ENCODE peak calls at places on chromosomes 4 and X, in four cellular contexts. A, D, R and P are unnamed samples.

GRCh38 chrX:1448793-1449580 is 3.7 kb downstream of the ASMTL start:
- DNase-seq in R (no peak), D (no peak), A (peak; percentile 20), P (no peak)

GRCh38 chr4:170853422-170854021 is 763.8 kb upstream of the AADAT start:
- DNase-seq in A (peak; percentile 71), R (peak; percentile 27), D (peak; percentile 74), P (no peak)

GRCh38 chr4:29853843-29854242 is 866.3 kb upstream of the PCDH7 start:
- DNase-seq in R (no peak), D (peak; percentile 44), A (peak; percentile 28), P (no peak)

GRCh38 chr4:52173470-52174055 is 122.5 kb downstream of the SPATA18 start:
- DNase-seq in A (no peak), R (no peak), D (no peak), P (no peak)

GRCh38 chr4:105933083-105933482 is 37.8 kb downstream of the NPNT start:
- DNase-seq in R (no peak), D (no peak), A (no peak), P (no peak)

GRCh38 chr4:98794565-98795205 is 134.2 kb downstream of the EIF4E start:
- DNase-seq in R (peak; percentile 15), D (peak; percentile 81), A (peak; percentile 47), P (peak; percentile 73)

GRCh38 chrX:24371391-24371972 is 11.0 kb downstream of the SUPT20HL1 start:
- DNase-seq in D (peak; percentile 78), A (peak; percentile 89), R (no peak), P (peak; percentile 47)

GRCh38 chr4:82381661-82382284 is 8.0 kb upstream of the HNRNPD start:
- DNase-seq in D (no peak), R (no peak), A (no peak), P (peak; percentile 48)

GRCh38 chr4:81405900-81406401 is 65.8 kb downstream of the RASGEF1B start:
- DNase-seq in R (no peak), D (peak; percentile 80), A (no peak), P (peak; percentile 77)

GRCh38 chr4:42339935-42340406 is 57.3 kb upstream of the SHISA3 start:
- DNase-seq in R (no peak), A (no peak), D (no peak), P (peak; percentile 53)

GRCh38 chrX:81779701-81780100 is 577.8 kb downstream of the SH3BGRL start:
- DNase-seq in R (no peak), A (no peak), D (no peak), P (no peak)

GRCh38 chrX:45191383-45191782 is 9.3 kb downstream of the DIPK2B start:
- DNase-seq in D (no peak), A (no peak), R (no peak), P (no peak)

GRCh38 chrX:53357799-53358530 is 64.5 kb downstream of the SMC1A start:
- DNase-seq in R (no peak), D (peak; percentile 86), A (peak; percentile 37), P (peak; percentile 48)

GRCh38 chrX:71107762-71108360 is 1.3 kb upstream of the CXorf65 start:
- DNase-seq in D (no peak), R (no peak), A (no peak), P (no peak)

GRCh38 chrX:41010188-41010846 is 74.9 kb upstream of the USP9X start:
- DNase-seq in R (no peak), A (peak; percentile 85), D (peak; percentile 69), P (peak; percentile 88)

GRCh38 chr4:15677507-15677988 is 4.1 kb upstream of the FAM200B start:
- DNase-seq in R (no peak), A (no peak), D (peak; percentile 63), P (peak; percentile 48)

GRCh38 chrX:140526138-140526537 is 21.3 kb upstream of the SOX3 start:
- DNase-seq in A (peak; percentile 52), D (peak; percentile 95), R (no peak), P (peak; percentile 57)

GRCh38 chr4:71396382-71396781 is 57.6 kb downstream of the SLC4A4 start:
- DNase-seq in D (no peak), R (no peak), A (no peak), P (peak; percentile 82)

GRCh38 chr4:2893772-2894171 is 50.1 kb downstream of the ADD1 start:
- DNase-seq in A (no peak), D (no peak), R (no peak), P (no peak)

GRCh38 chrX:24662344-24662743 is 15.2 kb upstream of the PCYT1B start:
- DNase-seq in A (no peak), D (no peak), R (no peak), P (no peak)

GRCh38 chrX:95056901-95057300 is 1382.9 kb downstream of the FAM133A start:
- DNase-seq in R (no peak), A (no peak), D (peak; percentile 27), P (peak; percentile 4)

GRCh38 chr4:123830920-123831319 is 434.3 kb downstream of the SPRY1 start:
- DNase-seq in R (no peak), D (no peak), A (no peak), P (no peak)

GRCh38 chrX:36869457-36869856 is 138.7 kb upstream of the FAM47C start:
- DNase-seq in R (no peak), D (no peak), A (no peak), P (no peak)
- H3K56ac ChIP-seq in R (no peak overlapping the region), D (no peak overlapping the region), A (no peak overlapping the region), P (no peak overlapping the region)

GRCh38 chrX:150870487-150871340 is 27.8 kb downstream of the CD99L2 start:
- DNase-seq in A (no peak), R (no peak), D (no peak), P (peak; percentile 38)

GRCh38 chrX:150873616-150874015 is 24.9 kb downstream of the CD99L2 start:
- DNase-seq in D (peak; percentile 7), A (no peak), R (no peak), P (peak; percentile 44)

GRCh38 chrX:150871341-150871811 is 27.1 kb downstream of the CD99L2 start:
- DNase-seq in D (no peak), A (no peak), R (no peak), P (no peak)

GRCh38 chrX:150874448-150874847 is 24.0 kb downstream of the CD99L2 start:
- DNase-seq in D (no peak), R (no peak), A (no peak), P (no peak)

GRCh38 chrX:150872773-150873336 is 25.6 kb downstream of the CD99L2 start:
- DNase-seq in R (no peak), D (no peak), A (no peak), P (no peak)
- H3K56ac ChIP-seq in R (no peak overlapping the region), D (no peak overlapping the region), A (no peak overlapping the region), P (no peak overlapping the region)

GRCh38 chr4:140730108-140730507 is 26.1 kb downstream of the TBC1D9 start:
- DNase-seq in R (no peak), A (no peak), D (no peak), P (no peak)
- H3K56ac ChIP-seq in R (no peak overlapping the region), A (no peak overlapping the region), D (no peak overlapping the region), P (no peak overlapping the region)

GRCh38 chr4:173254646-173255045 is 79.5 kb downstream of the HMGB2 start:
- DNase-seq in A (no peak), D (no peak), R (no peak), P (no peak)

GRCh38 chr4:173257732-173258717 is 76.1 kb downstream of the HMGB2 start:
- DNase-seq in D (peak; percentile 88), R (peak; percentile 31), A (peak; percentile 67), P (peak; percentile 74)

GRCh38 chr4:173252024-173252935 is 81.9 kb downstream of the HMGB2 start:
- DNase-seq in A (no peak), D (peak; percentile 55), R (no peak), P (peak; percentile 100)

GRCh38 chr4:173256825-173257224 is 77.3 kb downstream of the HMGB2 start:
- DNase-seq in R (no peak), A (no peak), D (no peak), P (no peak)

DNA sequence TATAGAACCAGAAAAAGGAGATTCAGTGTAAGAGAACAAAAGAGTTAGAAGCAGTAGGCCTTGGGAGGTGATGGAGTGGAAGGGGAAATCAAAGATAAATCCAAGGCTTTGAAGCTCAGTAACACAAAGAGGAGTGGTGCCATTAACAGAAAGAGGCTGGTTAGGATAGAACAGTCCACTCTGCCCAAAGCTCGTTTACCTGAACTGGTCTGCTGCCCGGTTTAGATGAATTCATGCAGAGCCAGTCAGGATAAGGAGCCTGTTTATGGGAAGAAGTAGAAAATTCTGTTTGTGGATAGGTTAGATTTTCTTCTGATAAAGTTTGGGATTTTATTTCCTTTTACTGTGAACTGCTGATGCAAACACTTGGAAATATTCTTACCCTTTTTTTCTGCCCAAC is 80.6 kb downstream of the HMGB2 start:
- DNase-seq in D (no peak), A (no peak), R (no peak), P (no peak)
- H3K56ac ChIP-seq in D (no peak overlapping the region), A (no peak overlapping the region), R (no peak overlapping the region), P (no peak overlapping the region)

GRCh38 chr4:43607827-43608461 is 715.4 kb downstream of the GRXCR1 start:
- DNase-seq in R (no peak), D (no peak), A (no peak), P (no peak)
- H3K56ac ChIP-seq in R (no peak overlapping the region), D (no peak overlapping the region), A (no peak overlapping the region), P (no peak overlapping the region)

GRCh38 chr4:177293208-177294018 is 16.3 kb upstream of the NEIL3 start:
- DNase-seq in R (no peak), A (no peak), D (no peak), P (no peak)
- H3K56ac ChIP-seq in R (no peak overlapping the region), A (no peak overlapping the region), D (no peak overlapping the region), P (no peak overlapping the region)

DNA sequence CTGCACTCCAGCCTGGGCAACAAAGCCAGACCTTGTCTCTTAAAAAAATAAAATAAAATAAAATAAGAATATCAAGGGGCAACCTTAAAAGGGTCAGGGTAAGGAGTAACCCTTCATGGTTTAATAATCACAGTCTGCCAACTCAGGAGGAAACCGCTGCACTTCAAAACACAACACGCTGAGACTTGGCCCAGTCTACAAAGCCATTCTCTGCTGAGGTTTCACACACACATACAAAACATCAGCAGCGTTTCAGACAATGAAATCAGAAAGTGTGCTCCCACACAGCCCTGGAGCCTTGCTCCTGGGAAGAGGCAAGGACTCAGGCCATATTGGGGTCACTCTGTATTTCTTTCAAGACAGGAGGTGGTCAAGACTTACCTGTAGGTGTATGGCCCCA is 18.3 kb downstream of the SCARB2 start:
- DNase-seq in A (no peak), R (no peak), D (no peak), P (no peak)
- H3K56ac ChIP-seq in A (no peak overlapping the region), R (no peak overlapping the region), D (no peak overlapping the region), P (no peak overlapping the region)